ENCODE peak calls at places on chromosome 11, in four cellular contexts. O is K562, A is GM12878, M is HepG2. C is an unnamed sample.

GRCh38 chr11:125155767-125156166 is 8.8 kb upstream of the PKNOX2 start:
- DNase-seq in O (no peak), A (no peak), M (no peak), C (no peak)

GRCh38 chr11:1546536-1547466 is 25.3 kb downstream of the DUSP8 start:
- DNase-seq in O (peak), A (no peak), M (no peak), C (peak)

GRCh38 chr11:6604081-6604626 is 580 bp downstream of the ILK start:
- DNase-seq in O (peak), A (no peak), M (peak), C (peak)

GRCh38 chr11:44036811-44037657 is 10.7 kb upstream of the ACCSL start:
- DNase-seq in O (peak), A (peak), M (peak), C (peak)

GRCh38 chr11:119800171-119800570 is 71.2 kb upstream of the NECTIN1 start:
- DNase-seq in O (no peak), A (no peak), M (no peak), C (no peak)

GRCh38 chr11:93123351-93123898 is 74.4 kb downstream of the SLC36A4 start:
- DNase-seq in O (no peak), A (no peak), M (no peak), C (no peak)

GRCh38 chr11:58580311-58580710 is 1.4 kb downstream of the ZFP91 start:
- DNase-seq in O (no peak), A (no peak), M (no peak), C (no peak)

GRCh38 chr11:14974723-14975587 is 2.8 kb upstream of the CALCA start:
- DNase-seq in O (peak), A (no peak), M (peak), C (peak)

GRCh38 chr11:78140392-78141077 is 1.1 kb upstream of the ALG8 start:
- DNase-seq in O (peak), A (no peak), M (no peak), C (no peak)

GRCh38 chr11:37115963-37116362 is 517.9 kb upstream of the RAG2 start:
- DNase-seq in O (no peak), A (no peak), M (no peak), C (no peak)

GRCh38 chr11:102438311-102439062 is 14.1 kb downstream of the TMEM123 start:
- DNase-seq in O (no peak), A (no peak), M (peak), C (no peak)

GRCh38 chr11:1044160-1044559 is 7.6 kb upstream of the MUC6 start:
- DNase-seq in O (no peak), A (no peak), M (no peak), C (no peak)

GRCh38 chr11:77411238-77411637 is 62.7 kb downstream of the PAK1 start:
- DNase-seq in O (no peak), A (no peak), M (no peak), C (no peak)

GRCh38 chr11:129803533-129803932 is 12.1 kb upstream of the TMEM45B start:
- DNase-seq in O (no peak), A (no peak), M (no peak), C (no peak)

GRCh38 chr11:100445231-100445735 is 241.8 kb upstream of the ARHGAP42 start:
- DNase-seq in O (no peak), A (no peak), M (no peak), C (no peak)

GRCh38 chr11:47565340-47566165 is at the start of gene PTPMT1:
- DNase-seq in O (peak), A (no peak), M (peak), C (peak)

GRCh38 chr11:127037001-127037400 is 36.4 kb upstream of the KIRREL3 start:
- DNase-seq in O (no peak), A (no peak), M (no peak), C (no peak)

GRCh38 chr11:121766138-121766537 is 313.4 kb upstream of the SORL1-AS1 start:
- DNase-seq in O (no peak), A (no peak), M (no peak), C (no peak)

GRCh38 chr11:104661901-104662300 is 236.4 kb downstream of the CASP12 start:
- DNase-seq in O (no peak), A (no peak), M (no peak), C (no peak)

GRCh38 chr11:73267122-73267846 is 4.9 kb upstream of the P2RY6 start:
- DNase-seq in O (no peak), A (no peak), M (no peak), C (no peak)

GRCh38 chr11:11534981-11535380 is 86.8 kb downstream of the GALNT18 start:
- DNase-seq in O (no peak), A (no peak), M (no peak), C (no peak)

GRCh38 chr11:66564984-66565383 is 3.4 kb downstream of the CTSF start:
- DNase-seq in O (no peak), A (no peak), M (no peak), C (no peak)

GRCh38 chr11:66562275-66562674 is 6.1 kb downstream of the CTSF start:
- DNase-seq in O (no peak), A (no peak), M (no peak), C (no peak)

GRCh38 chr11:66564538-66564937 is 3.9 kb downstream of the CTSF start:
- DNase-seq in O (no peak), A (no peak), M (no peak), C (no peak)

GRCh38 chr11:66562907-66563583 is 5.4 kb downstream of the CTSF start:
- DNase-seq in O (no peak), A (no peak), M (no peak), C (no peak)

DNA sequence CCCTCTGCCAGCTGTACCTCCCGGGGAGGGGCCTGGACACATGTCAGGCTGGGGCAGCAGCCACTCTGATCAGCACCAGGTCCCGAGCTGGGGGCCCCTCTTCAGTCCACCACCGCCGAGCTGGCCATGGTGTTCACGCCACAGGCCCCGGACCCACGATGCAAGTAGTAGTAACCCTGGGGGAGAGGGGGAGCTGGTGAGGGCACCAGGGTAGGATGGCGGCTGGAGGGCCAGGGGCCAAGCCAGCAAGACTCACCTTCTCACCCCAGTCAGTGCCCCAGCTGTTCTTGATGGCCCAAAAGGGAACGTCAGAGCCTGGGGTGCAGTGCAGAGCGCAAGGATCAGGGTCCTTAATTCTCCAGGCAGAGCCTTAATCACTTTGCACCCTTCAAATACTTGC is 4.6 kb downstream of the CTSF start:
- DNase-seq in O (no peak), A (no peak), M (no peak), C (no peak)
- TF ChIP-seq FOXK2 in O (no peak), A (no peak), M (no peak), C (no peak)

DNA sequence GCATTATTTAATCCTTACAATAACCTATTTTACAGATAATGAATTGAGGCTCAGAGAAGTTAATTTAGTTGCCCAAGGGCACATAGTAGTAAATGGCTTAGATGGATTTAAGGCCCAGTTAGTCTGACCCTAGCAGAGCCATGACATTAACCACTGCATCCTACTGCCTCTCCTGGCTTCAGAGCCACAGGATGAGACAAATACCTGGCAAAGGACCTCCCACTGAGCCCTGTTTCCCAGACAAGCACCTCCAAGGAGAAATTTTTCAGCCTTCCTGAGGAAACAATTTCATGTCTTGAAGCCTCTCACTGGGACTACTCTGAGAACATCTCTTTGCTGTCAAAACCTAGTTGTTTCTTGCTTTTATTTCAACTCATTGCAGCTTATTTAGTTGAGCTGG is 28.4 kb downstream of the IZUMO1R start:
- DNase-seq in O (no peak), A (no peak), M (no peak), C (no peak)
- TF ChIP-seq FOXK2 in O (no peak), A (no peak), M (no peak), C (no peak)

GRCh38 chr11:85756401-85757200 is 54.3 kb downstream of the SYTL2 start:
- DNase-seq in O (no peak), A (no peak), M (no peak), C (no peak)
- TF ChIP-seq FOXK2 in O (no peak), A (no peak), M (no peak), C (no peak)

GRCh38 chr11:71086687-71087258 is 165.6 kb downstream of the SHANK2 start:
- DNase-seq in O (peak), A (no peak), M (peak), C (peak)
- TF ChIP-seq FOXK2 in O (no peak), A (no peak), M (no peak), C (no peak)

C was measured in HEK293T.